ENCODE peak calls at places on chromosomes 11 and 22, in five cellular contexts. V is SK-N-SH, Q is HCT116, K is fibroblast of pulmonary artery, W is left kidney. E is an unnamed sample.

GRCh38 chr22:17369553-17370035 is 334 bp downstream of the CECR2 start:
- DNase-seq in W (peak; percentile 93), K (peak; percentile 43), Q (no peak), V (peak; percentile 61), E (peak; percentile 77)

GRCh38 chr11:62410972-62411371 is 7.9 kb upstream of the SCGB1A1 start:
- DNase-seq in K (no peak), W (no peak), Q (no peak), V (no peak), E (no peak)

GRCh38 chr22:32761251-32761903 is 40.1 kb upstream of the TIMP3 start:
- DNase-seq in K (no peak), V (no peak), W (no peak), Q (no peak), E (no peak)

GRCh38 chr11:102410382-102410784 is 42.2 kb downstream of the TMEM123 start:
- DNase-seq in V (peak; percentile 22), K (peak; percentile 60), Q (no peak), W (peak; percentile 26), E (no peak)

GRCh38 chr11:32584921-32585320 is 1.3 kb downstream of the EIF3M start:
- DNase-seq in Q (no peak), K (no peak), V (no peak), W (peak; percentile 63), E (no peak)

GRCh38 chr22:17192186-17192585 is 27.0 kb downstream of the ADA2 start:
- DNase-seq in V (no peak), Q (no peak), W (no peak), K (no peak), E (no peak)

GRCh38 chr11:70016666-70017347 is 61.3 kb upstream of the ANO1 start:
- DNase-seq in K (peak; percentile 30), W (no peak), Q (peak; percentile 76), V (no peak), E (no peak)

GRCh38 chr11:123384116-123384515 is 46.0 kb upstream of the GRAMD1B start:
- DNase-seq in K (no peak), W (no peak), Q (no peak), V (no peak), E (no peak)

GRCh38 chr11:35682230-35683195 is 19.9 kb downstream of the TRIM44 start:
- DNase-seq in W (peak; percentile 73), Q (no peak), V (peak; percentile 49), K (peak; percentile 18), E (no peak)

GRCh38 chr11:117572129-117572528 is 224.9 kb downstream of the DSCAML1 start:
- DNase-seq in Q (no peak), K (no peak), V (no peak), W (no peak), E (no peak)

GRCh38 chr22:24155597-24156145 is 25.6 kb upstream of the SUSD2 start:
- DNase-seq in W (peak; percentile 80), K (peak; percentile 68), Q (no peak), V (peak; percentile 85), E (peak; percentile 85)

GRCh38 chr11:29093416-29093815 is 923.4 kb downstream of the KCNA4 start:
- DNase-seq in W (no peak), K (peak; percentile 63), Q (no peak), V (no peak), E (no peak)